ENCODE peak calls at places on chromosomes 7 and 10, in five cellular contexts. D is K562, G is A549, E is GM12878, N is HepG2. W is an unnamed sample.

GRCh38 chr10:77478248-77478963 is 159.2 kb downstream of the KCNMA1 start:
- DNase-seq in D (no peak), G (no peak), E (no peak), N (no peak), W (no peak)

GRCh38 chr7:65722361-65722792 is 150.5 kb upstream of the VKORC1L1 start:
- DNase-seq in D (peak), G (peak), E (peak), N (peak), W (peak)

GRCh38 chr7:116783666-116784318 is 78.6 kb upstream of the CAPZA2 start:
- DNase-seq in D (no peak), G (no peak), E (no peak), N (no peak), W (no peak)

GRCh38 chr7:86598721-86599120 is 45.0 kb upstream of the GRM3 start:
- DNase-seq in D (no peak), G (no peak), E (no peak), N (no peak), W (no peak)

GRCh38 chr7:2873686-2874551 is 29.8 kb upstream of the GNA12 start:
- DNase-seq in D (peak), G (peak), E (no peak), N (no peak), W (peak)

GRCh38 chr7:149877890-149878522 is 4.2 kb downstream of the ATP6V0E2 start:
- DNase-seq in D (no peak), G (no peak), E (no peak), N (no peak), W (no peak)

GRCh38 chr10:45061982-45062381 is 61.3 kb downstream of the ZNF22 start:
- DNase-seq in D (no peak), G (no peak), E (no peak), N (no peak), W (no peak)

GRCh38 chr7:142813262-142813661 is 41.6 kb upstream of the EPHB6 start:
- DNase-seq in D (no peak), G (peak), E (no peak), N (peak), W (no peak)

GRCh38 chr10:74418285-74418872 is 267.4 kb downstream of the ADK start:
- DNase-seq in D (no peak), G (no peak), E (no peak), N (no peak), W (peak)

GRCh38 chr10:124987788-124988187 is 45.9 kb downstream of the ZRANB1 start:
- DNase-seq in D (no peak), G (no peak), E (no peak), N (no peak), W (no peak)

GRCh38 chr7:28774529-28775057 is 183.5 kb downstream of the TRIL start:
- DNase-seq in D (no peak), G (no peak), E (no peak), N (no peak), W (no peak)

GRCh38 chr7:92810242-92810611 is 26.1 kb downstream of the CDK6 start:
- DNase-seq in D (no peak), G (peak), E (no peak), N (no peak), W (no peak)

GRCh38 chr7:66950763-66951162 is 29.7 kb downstream of the TMEM248 start:
- DNase-seq in D (no peak), G (no peak), E (no peak), N (no peak), W (no peak)

GRCh38 chr7:108253275-108254044 is 123.3 kb upstream of the LAMB4 start:
- DNase-seq in D (no peak), G (peak), E (no peak), N (no peak), W (no peak)

GRCh38 chr7:138875794-138876193 is 77.8 kb upstream of the ATP6V0A4 start:
- DNase-seq in D (no peak), G (no peak), E (no peak), N (no peak), W (no peak)

GRCh38 chr7:151686016-151686766 is 166.5 kb upstream of the RHEB start:
- DNase-seq in D (no peak), G (no peak), E (no peak), N (no peak), W (peak)

GRCh38 chr10:69472544-69472943 is 21.3 kb downstream of the TSPAN15 start:
- DNase-seq in D (no peak), G (no peak), E (no peak), N (no peak), W (no peak)

GRCh38 chr7:140360697-140361229 is 37.6 kb downstream of the SLC37A3 start:
- DNase-seq in D (no peak), G (no peak), E (no peak), N (no peak), W (no peak)

GRCh38 chr7:13181221-13181620 is 493.8 kb downstream of the ARL4A start:
- DNase-seq in D (no peak), G (peak), E (no peak), N (no peak), W (no peak)
- TF ChIP-seq SMC3 in D (no peak), G (no peak), E (no peak), N (no peak), W (no peak)

GRCh38 chr10:105384056-105384455 is 743.0 kb downstream of the SORCS3 start:
- DNase-seq in D (no peak), G (no peak), E (no peak), N (no peak), W (no peak)
- TF ChIP-seq EP300 in D (no peak), G (no peak), E (no peak), N (no peak), W (no peak)

DNA sequence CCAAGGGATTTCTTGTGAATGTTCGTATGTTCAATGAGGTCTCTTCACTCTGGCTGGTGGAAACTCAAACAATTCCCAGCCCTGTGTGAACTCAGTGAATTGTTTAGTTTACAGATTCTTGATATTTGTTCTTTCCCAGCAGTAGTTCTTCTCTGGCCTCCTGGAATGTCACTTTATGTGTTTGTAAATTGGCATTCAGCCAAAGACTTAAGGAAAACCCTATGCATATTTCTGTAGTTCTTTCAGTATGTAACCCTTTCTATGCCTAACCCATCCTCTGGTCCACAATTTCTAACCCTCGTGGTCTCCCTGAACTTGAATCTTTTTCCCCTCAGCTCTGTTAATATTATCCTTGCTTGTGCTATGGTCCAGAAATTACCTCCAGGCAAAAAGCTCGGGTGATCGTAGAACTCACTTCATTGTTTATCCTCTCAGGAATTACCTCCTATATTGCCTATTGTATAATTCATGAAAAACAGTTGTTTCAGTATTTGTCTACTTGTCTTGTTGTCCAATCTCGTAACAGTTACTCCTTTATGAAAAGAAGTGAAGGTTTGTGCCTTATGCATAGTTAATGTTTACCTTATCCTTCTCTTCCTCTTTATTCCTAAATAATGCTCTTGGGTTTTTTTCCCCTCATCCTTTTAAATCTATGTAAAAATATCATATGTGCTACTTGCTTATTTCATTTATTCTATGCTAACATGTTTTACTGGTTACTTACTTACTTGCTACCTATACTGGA is 23.7 kb upstream of the AGR3 start:
- DNase-seq in D (no peak), G (peak), E (no peak), N (peak), W (no peak)
- H3K4me2 ChIP-seq in D (no peak), G (peak), E (no peak), N (peak), W (no peak)

DNA sequence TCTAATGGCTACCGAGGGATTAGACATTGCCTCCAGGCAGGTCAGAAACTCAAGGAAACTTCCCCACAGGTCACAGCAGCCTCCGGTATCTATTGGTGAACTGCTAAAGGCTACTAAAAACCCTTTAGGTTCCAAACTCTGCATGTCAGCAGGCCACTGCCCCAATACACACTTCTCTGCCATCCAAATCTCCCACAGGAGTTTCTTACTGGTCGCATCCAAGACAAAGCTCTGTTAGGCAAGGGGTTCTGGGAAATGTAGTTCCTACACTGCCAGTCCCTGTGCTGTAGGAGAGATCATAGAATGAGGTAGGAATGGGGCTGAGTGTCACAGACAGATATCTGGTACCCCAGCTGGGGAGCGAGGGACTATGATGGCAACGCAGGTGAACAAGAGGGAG is 757.0 kb upstream of the C7orf33 start:
- DNase-seq in D (no peak), G (peak), E (no peak), N (no peak), W (no peak)
- TF ChIP-seq SMC3 in D (no peak), G (no peak), E (no peak), N (no peak), W (no peak)

GRCh38 chr10:132961864-132962622 is 19.7 kb upstream of the CFAP46 start:
- DNase-seq in D (peak), G (peak), E (no peak), N (peak), W (peak)
- TF ChIP-seq EP300 in D (no peak), G (no peak), E (no peak), N (no peak), W (no peak)

GRCh38 chr10:43666551-43666950 is 17.9 kb upstream of the ZNF32 start:
- DNase-seq in D (no peak), G (no peak), E (no peak), N (no peak), W (no peak)

GRCh38 chr10:43667736-43668371 is 19.2 kb upstream of the ZNF32 start:
- DNase-seq in D (no peak), G (no peak), E (no peak), N (no peak), W (no peak)

GRCh38 chr10:43671659-43672555 is 23.2 kb upstream of the ZNF32 start:
- DNase-seq in D (peak), G (peak), E (no peak), N (peak), W (peak)

GRCh38 chr10:43665054-43665453 is 16.4 kb upstream of the ZNF32 start:
- DNase-seq in D (no peak), G (no peak), E (no peak), N (no peak), W (no peak)

DNA sequence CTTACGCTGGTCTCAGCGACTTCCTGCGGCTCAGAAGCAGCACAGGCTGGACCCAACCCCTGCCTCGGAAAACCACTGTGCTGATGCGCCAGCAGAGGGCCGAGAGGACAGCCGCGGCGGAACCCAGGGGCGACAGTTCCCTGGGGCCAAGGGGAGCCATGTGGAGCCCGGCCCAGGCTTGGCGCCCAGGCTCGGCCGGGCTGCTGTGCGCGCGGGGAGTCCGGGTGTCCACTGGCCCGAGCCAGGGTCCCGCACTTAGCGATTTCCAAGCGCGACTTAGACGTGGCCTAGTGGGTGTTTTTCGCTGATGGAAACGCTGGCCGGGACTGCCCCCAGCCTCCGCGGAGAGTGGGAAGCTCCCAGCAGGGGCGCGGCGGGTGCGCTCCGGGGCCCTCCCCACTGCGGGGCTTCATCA is 18.6 kb upstream of the ZNF32 start:
- DNase-seq in D (peak), G (peak), E (no peak), N (no peak), W (peak)
- H3K4me2 ChIP-seq in D (no peak), G (peak), E (no peak), N (no peak), W (peak)

DNA sequence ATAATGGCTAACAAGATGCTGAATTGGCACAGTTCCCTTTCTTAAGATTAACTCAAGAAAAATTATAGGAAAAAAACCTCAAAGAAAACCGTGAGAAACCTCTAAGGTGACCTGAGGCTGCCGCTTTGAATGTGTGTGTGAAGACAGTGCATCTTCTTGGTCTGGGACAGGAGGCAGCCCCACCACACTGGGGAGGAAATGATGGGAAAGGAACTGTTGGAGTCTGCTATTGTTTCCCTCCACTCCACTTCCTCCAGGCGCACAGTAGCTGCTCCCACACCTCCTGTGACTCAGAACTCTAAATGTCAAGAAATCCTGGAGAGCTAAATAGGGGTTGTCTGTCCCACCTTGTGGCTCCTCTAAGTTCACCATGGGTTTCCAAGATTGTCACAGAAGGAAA is 179.5 kb downstream of the PDE1C start:
- DNase-seq in D (no peak), G (no peak), E (no peak), N (no peak), W (no peak)
- TF ChIP-seq SMC3 in D (no peak), G (no peak), E (no peak), N (no peak), W (no peak)

GRCh38 chr10:102812213-102812876 is 24.9 kb downstream of the CYP17A1 start:
- DNase-seq in D (no peak), G (no peak), E (no peak), N (no peak), W (no peak)

GRCh38 chr10:102813017-102813541 is 24.1 kb downstream of the CYP17A1 start:
- DNase-seq in D (no peak), G (no peak), E (no peak), N (no peak), W (no peak)

GRCh38 chr10:102814456-102814871 is 22.7 kb downstream of the CYP17A1 start:
- DNase-seq in D (peak), G (no peak), E (no peak), N (peak), W (no peak)

GRCh38 chr10:102814873-102815661 is 22.1 kb downstream of the CYP17A1 start:
- DNase-seq in D (no peak), G (no peak), E (no peak), N (peak), W (peak)

DNA sequence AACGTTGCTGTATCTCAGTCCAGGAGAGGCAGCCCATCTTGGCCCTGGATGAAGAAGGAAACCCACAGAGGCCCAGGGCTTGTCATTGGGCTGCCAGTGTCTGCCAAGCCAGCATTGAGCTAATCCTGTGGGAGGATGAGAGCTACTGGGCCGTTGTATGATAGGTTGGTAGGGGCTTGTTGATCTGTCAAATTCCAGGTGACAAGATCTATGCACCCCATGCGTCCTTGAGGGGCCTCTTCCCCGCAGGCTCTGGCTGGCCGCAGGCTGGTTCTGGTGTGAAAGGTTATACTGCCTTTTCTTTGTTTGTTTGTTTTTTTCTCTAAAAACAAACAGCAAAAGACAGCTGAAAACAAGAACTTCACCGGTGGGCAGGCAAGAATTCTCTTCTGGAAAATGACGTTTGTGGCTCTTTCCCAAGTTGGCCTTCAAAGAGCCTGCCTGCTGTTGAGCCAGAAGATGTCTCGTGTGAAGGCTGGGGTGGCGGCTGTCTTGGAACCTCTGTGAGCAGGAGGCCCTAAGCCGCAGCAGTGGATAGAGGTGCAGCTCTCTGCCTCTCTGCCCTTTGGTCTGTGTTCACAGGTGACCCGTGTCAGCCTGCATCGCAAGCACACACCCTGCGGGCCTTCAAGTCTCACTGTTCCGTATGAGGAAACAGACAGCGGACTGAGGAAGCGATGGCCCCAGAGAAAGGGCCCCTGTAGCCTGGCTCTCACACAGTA is 23.3 kb downstream of the CYP17A1 start:
- DNase-seq in D (peak), G (no peak), E (no peak), N (peak), W (no peak)
- TF ChIP-seq EP300 in D (no peak), G (no peak), E (no peak), N (no peak), W (no peak)

DNA sequence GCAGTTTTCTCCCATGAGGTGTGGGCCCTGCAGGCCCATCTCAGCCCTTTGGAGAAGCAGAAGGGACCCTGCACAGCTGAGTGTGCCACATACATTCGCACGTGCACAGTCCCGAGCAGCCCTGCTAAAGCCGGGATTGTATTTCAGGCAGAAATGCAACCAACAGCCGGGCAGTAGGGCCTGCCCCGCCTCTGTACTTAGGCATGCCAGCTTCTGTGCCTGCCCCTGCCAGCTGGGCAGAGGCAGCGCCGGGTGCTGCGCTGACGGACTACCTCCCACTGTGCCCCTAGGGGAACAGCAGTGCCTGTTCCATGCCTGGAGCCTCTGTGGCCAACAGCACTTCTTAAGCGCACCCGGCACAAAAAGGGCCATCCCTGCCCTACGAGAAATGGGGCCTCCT is 170.3 kb downstream of the NEURL1 start:
- DNase-seq in D (no peak), G (no peak), E (no peak), N (no peak), W (no peak)
- H3K4me2 ChIP-seq in D (no peak), G (no peak), E (no peak), N (no peak), W (no peak)

W was measured in SK-N-SH.